ENCODE peak calls at places on chromosomes 2 and 18, in six cellular contexts. A, Q, Y, V, C and L are unnamed samples.
A peak's percentile ranks its signal among the peaks of the same experiment; 100 is the strongest.

GRCh38 chr2:201797175-201797840 is 9.0 kb upstream of the CDK15 start:
- DNase-seq in A (no peak), Q (no peak), Y (no peak), V (no peak), C (no peak), L (no peak)

GRCh38 chr2:67038195-67038594 is 358.9 kb upstream of the ETAA1 start:
- DNase-seq in A (no peak), Q (no peak), Y (no peak), V (no peak), C (no peak), L (no peak)

GRCh38 chr18:22136395-22136794 is 33.0 kb upstream of the GATA6 start:
- DNase-seq in A (no peak), Q (no peak), Y (no peak), V (no peak), C (no peak), L (no peak)

GRCh38 chr2:197571622-197572271 is 55.9 kb downstream of the MOB4 start:
- DNase-seq in A (no peak), Q (no peak), Y (no peak), V (no peak), C (no peak), L (no peak)

GRCh38 chr18:48080546-48080945 is 150.1 kb upstream of the SMAD2 start:
- DNase-seq in A (no peak), Q (no peak), Y (no peak), V (no peak), C (no peak), L (no peak)

GRCh38 chr2:128310761-128311160 is 7.9 kb downstream of the HS6ST1 start:
- DNase-seq in A (no peak), Q (no peak), Y (peak; percentile 3), V (peak; percentile 14), C (no peak), L (no peak)

GRCh38 chr18:45997689-45998088 is 30.6 kb upstream of the EPG5 start:
- DNase-seq in A (peak; percentile 23), Q (no peak), Y (no peak), V (no peak), C (no peak), L (no peak)

GRCh38 chr18:58505181-58505580 is 123.7 kb downstream of the ALPK2 start:
- DNase-seq in A (peak; percentile 40), Q (no peak), Y (no peak), V (no peak), C (no peak), L (no peak)

GRCh38 chr2:217790681-217791392 is 212.0 kb downstream of the TNS1 start:
- DNase-seq in A (no peak), Q (peak; percentile 31), Y (no peak), V (no peak), C (no peak), L (no peak)

GRCh38 chr2:119696494-119697030 is 17.6 kb downstream of the TMEM177 start:
- DNase-seq in A (no peak), Q (no peak), Y (no peak), V (no peak), C (no peak), L (no peak)

GRCh38 chr2:224194161-224194560 is 155.1 kb upstream of the SERPINE2 start:
- DNase-seq in A (no peak), Q (no peak), Y (no peak), V (no peak), C (no peak), L (no peak)

GRCh38 chr2:36409971-36410370 is 54.4 kb downstream of the CRIM1 start:
- DNase-seq in A (no peak), Q (no peak), Y (no peak), V (no peak), C (no peak), L (no peak)

GRCh38 chr2:64792310-64792709 is 138.6 kb upstream of the SERTAD2 start:
- DNase-seq in A (no peak), Q (no peak), Y (no peak), V (no peak), C (no peak), L (no peak)

GRCh38 chr2:138267161-138267901 is 234.2 kb upstream of the SPOPL start:
- DNase-seq in A (no peak), Q (no peak), Y (no peak), V (no peak), C (no peak), L (no peak)

GRCh38 chr2:860259-860855 is 90.3 kb upstream of the SNTG2 start:
- DNase-seq in A (no peak), Q (no peak), Y (no peak), V (no peak), C (no peak), L (no peak)

GRCh38 chr2:197076652-197077051 is 150.1 kb upstream of the PGAP1 start:
- DNase-seq in A (no peak), Q (no peak), Y (no peak), V (no peak), C (no peak), L (no peak)

GRCh38 chr2:26978061-26978596 is 7.7 kb downstream of the MAPRE3 start:
- DNase-seq in A (no peak), Q (no peak), Y (peak; percentile 37), V (no peak), C (no peak), L (no peak)

GRCh38 chr2:58633576-58634365 is 392.6 kb upstream of the FANCL start:
- DNase-seq in A (no peak), Q (no peak), Y (no peak), V (no peak), C (no peak), L (no peak)

GRCh38 chr18:41347057-41347456 is 608.0 kb upstream of the PIK3C3 start:
- DNase-seq in A (no peak), Q (no peak), Y (no peak), V (no peak), C (no peak), L (no peak)

GRCh38 chr2:83899271-83899670 is 559.8 kb downstream of the SUCLG1 start:
- DNase-seq in A (no peak), Q (no peak), Y (no peak), V (no peak), C (no peak), L (no peak)

GRCh38 chr2:127726158-127726880 is 25.0 kb downstream of the SFT2D3 start:
- DNase-seq in A (no peak), Q (no peak), Y (no peak), V (no peak), C (no peak), L (no peak)

GRCh38 chr2:227402959-227403358 is 15.2 kb upstream of the SCYGR1 start:
- DNase-seq in A (no peak), Q (no peak), Y (no peak), V (no peak), C (no peak), L (no peak)

GRCh38 chr2:2191110-2191707 is 139.9 kb downstream of the MYT1L start:
- DNase-seq in A (no peak), Q (no peak), Y (no peak), V (no peak), C (no peak), L (no peak)

GRCh38 chr2:11767779-11768178 is 21.3 kb downstream of the LPIN1 start:
- DNase-seq in A (no peak), Q (no peak), Y (no peak), V (no peak), C (no peak), L (no peak)

GRCh38 chr2:145906356-145906755 is 1386.4 kb upstream of the ZEB2 start:
- DNase-seq in A (no peak), Q (no peak), Y (no peak), V (no peak), C (no peak), L (no peak)

GRCh38 chr2:195320416-195320973 is 336.5 kb upstream of the SLC39A10 start:
- DNase-seq in A (no peak), Q (no peak), Y (no peak), V (no peak), C (no peak), L (no peak)

GRCh38 chr2:58202409-58202808 is 38.7 kb downstream of the FANCL start:
- DNase-seq in A (no peak), Q (no peak), Y (no peak), V (no peak), C (no peak), L (no peak)

GRCh38 chr18:67896471-67896870 is 380.0 kb upstream of the DSEL start:
- DNase-seq in A (no peak), Q (no peak), Y (no peak), V (no peak), C (no peak), L (no peak)
- H3K27ac ChIP-seq in A (no peak overlapping the region), Q (no peak overlapping the region), Y (no peak overlapping the region), V (no peak overlapping the region), C (no peak overlapping the region), L (no peak overlapping the region)

GRCh38 chr18:5975111-5975622 is 79.8 kb upstream of the TMEM200C start:
- DNase-seq in A (no peak), Q (no peak), Y (no peak), V (no peak), C (no peak), L (no peak)

GRCh38 chr18:5979971-5980457 is 84.7 kb upstream of the TMEM200C start:
- DNase-seq in A (no peak), Q (no peak), Y (peak; percentile 32), V (no peak), C (no peak), L (no peak)

GRCh38 chr18:5979176-5979888 is 84.0 kb upstream of the TMEM200C start:
- DNase-seq in A (no peak), Q (no peak), Y (no peak), V (no peak), C (no peak), L (no peak)

GRCh38 chr18:5974696-5975095 is 79.4 kb upstream of the TMEM200C start:
- DNase-seq in A (no peak), Q (no peak), Y (no peak), V (no peak), C (no peak), L (no peak)

GRCh38 chr18:5977022-5977421 is 81.7 kb upstream of the TMEM200C start:
- DNase-seq in A (no peak), Q (no peak), Y (no peak), V (no peak), C (no peak), L (no peak)
- H3K27ac ChIP-seq in A (no peak overlapping the region), Q (no peak overlapping the region), Y (no peak overlapping the region), V (no peak overlapping the region), C (no peak overlapping the region), L (no peak overlapping the region)

GRCh38 chr2:122993592-122993991 is 1031.5 kb upstream of the CNTNAP5 start:
- DNase-seq in A (no peak), Q (no peak), Y (no peak), V (no peak), C (no peak), L (no peak)
- H3K27ac ChIP-seq in A (no peak overlapping the region), Q (no peak overlapping the region), Y (no peak overlapping the region), V (no peak overlapping the region), C (no peak overlapping the region), L (no peak overlapping the region)

DNA sequence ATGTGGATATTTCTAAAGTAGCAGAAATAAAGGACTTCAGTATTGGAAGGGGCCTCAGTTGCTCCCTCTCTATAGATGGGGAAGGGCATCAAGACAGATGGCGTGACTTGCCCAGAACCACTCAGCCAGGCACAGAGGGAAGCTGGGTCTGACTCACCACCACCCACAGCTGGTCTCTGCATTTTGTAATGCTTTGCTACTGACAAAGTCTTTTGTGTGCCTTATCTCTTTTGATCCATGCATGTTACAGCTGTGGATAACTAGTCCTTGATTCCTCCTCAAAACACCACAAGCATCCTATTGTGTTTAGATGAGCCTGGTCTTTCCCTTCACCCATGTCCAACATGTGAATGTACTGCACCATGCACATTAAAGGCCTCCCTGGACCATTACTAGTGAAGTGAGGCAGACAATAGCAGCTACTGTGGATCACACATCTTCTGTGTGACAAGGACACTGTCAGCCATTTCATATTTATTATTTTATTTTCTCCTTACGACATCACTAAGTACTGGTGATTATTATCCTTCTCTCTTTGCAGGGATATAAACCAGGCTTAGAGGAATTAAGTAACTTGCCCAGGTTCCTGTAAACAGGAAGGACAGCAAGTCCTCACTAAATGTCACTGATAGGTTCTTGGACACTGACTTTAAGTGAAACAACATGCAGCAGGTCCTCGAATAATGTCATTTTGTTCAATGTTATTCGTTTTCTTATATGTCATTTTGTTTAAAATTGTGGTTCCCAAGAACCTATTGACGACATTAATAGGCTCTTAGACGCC is 29.6 kb upstream of the IL37 start:
- DNase-seq in A (no peak), Q (peak; percentile 89), Y (no peak), V (no peak), C (no peak), L (no peak)
- H3K27ac ChIP-seq in A (no peak overlapping the region), Q (peak overlapping the region; percentile 72), Y (no peak overlapping the region), V (no peak overlapping the region), C (no peak overlapping the region), L (no peak overlapping the region)